ENCODE peak calls at places on chromosomes 5 and 9, in seven cellular contexts. E, A, S, H, K, W and X are unnamed samples.

GRCh38 chr5:176737746-176738699 is 72.3 kb upstream of the UNC5A start:
- DNase-seq in E (no peak), A (no peak), S (peak), H (peak), K (peak), W (peak), X (peak)

GRCh38 chr9:20693068-20693467 is 9.0 kb downstream of the FOCAD start:
- DNase-seq in E (no peak), A (no peak), S (no peak), H (no peak), K (no peak), W (peak), X (no peak)

GRCh38 chr9:127128341-127129072 is 6.1 kb upstream of the ANGPTL2 start:
- DNase-seq in E (no peak), A (peak), S (peak), H (no peak), K (peak), W (peak), X (no peak)

GRCh38 chr9:98899399-98900056 is 44.2 kb upstream of the COL15A1 start:
- DNase-seq in E (peak), A (no peak), S (no peak), H (no peak), K (no peak), W (no peak), X (no peak)

GRCh38 chr5:15263406-15263805 is 236.6 kb upstream of the FBXL7 start:
- DNase-seq in E (no peak), A (no peak), S (no peak), H (no peak), K (no peak), W (no peak), X (no peak)

GRCh38 chr9:89629096-89629976 is 24.5 kb downstream of the GADD45G start:
- DNase-seq in E (no peak), A (no peak), S (no peak), H (no peak), K (no peak), W (no peak), X (no peak)

GRCh38 chr5:157563373-157564148 is 12.0 kb downstream of the ADAM19 start:
- DNase-seq in E (no peak), A (peak), S (no peak), H (peak), K (peak), W (no peak), X (no peak)

GRCh38 chr5:152542741-152543140 is 137.7 kb upstream of the NMUR2 start:
- DNase-seq in E (no peak), A (no peak), S (no peak), H (peak), K (no peak), W (no peak), X (no peak)

GRCh38 chr9:27019589-27019988 is 14.1 kb upstream of the LRRC19 start:
- DNase-seq in E (peak), A (no peak), S (no peak), H (no peak), K (no peak), W (no peak), X (no peak)

GRCh38 chr5:102933300-102933699 is 178.2 kb downstream of the PAM start:
- DNase-seq in E (no peak), A (no peak), S (no peak), H (no peak), K (no peak), W (no peak), X (no peak)

GRCh38 chr9:15416880-15417279 is 5.8 kb upstream of the SNAPC3 start:
- DNase-seq in E (peak), A (no peak), S (peak), H (peak), K (no peak), W (peak), X (no peak)

GRCh38 chr5:54317511-54318260 is 7.3 kb upstream of the ARL15 start:
- DNase-seq in E (no peak), A (no peak), S (no peak), H (no peak), K (no peak), W (no peak), X (no peak)

GRCh38 chr5:32030686-32031478 is 143.2 kb downstream of the GOLPH3 start:
- DNase-seq in E (no peak), A (no peak), S (no peak), H (no peak), K (no peak), W (no peak), X (no peak)

GRCh38 chr5:149775785-149776184 is 45.7 kb downstream of the PPARGC1B start:
- DNase-seq in E (no peak), A (no peak), S (no peak), H (no peak), K (no peak), W (no peak), X (no peak)
- TF ChIP-seq CTCF in E (peak), A (peak), S (no peak), H (peak), K (no peak), W (peak), X (peak)

GRCh38 chr9:6552033-6552737 is 93.3 kb downstream of the GLDC start:
- DNase-seq in E (peak), A (no peak), S (no peak), H (no peak), K (no peak), W (no peak), X (no peak)
- TF ChIP-seq CTCF in E (peak), A (no peak), S (no peak), H (peak), K (no peak), W (no peak), X (no peak)

DNA sequence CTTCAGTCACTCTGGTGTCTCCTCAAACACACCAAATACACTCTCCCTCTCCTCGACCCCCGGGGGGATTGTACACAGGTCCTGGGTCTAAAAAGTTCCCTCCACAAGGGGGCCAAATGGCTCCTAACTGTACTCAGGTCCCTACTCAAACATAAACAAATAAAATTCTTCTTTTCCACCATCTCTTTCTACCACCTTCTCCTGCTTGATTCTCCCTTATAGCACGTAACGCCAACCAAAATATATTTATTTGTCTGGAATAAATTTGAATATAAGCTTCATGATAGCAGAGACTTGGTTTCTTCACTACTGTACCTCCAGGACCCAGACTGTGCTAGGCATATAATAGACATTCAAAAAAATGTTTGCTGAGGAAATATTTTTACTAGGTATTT is 21.4 kb downstream of the ZNF608 start:
- DNase-seq in E (no peak), A (no peak), S (no peak), H (peak), K (no peak), W (no peak), X (no peak)
- TF ChIP-seq CTCF in E (no peak), A (no peak), S (no peak), H (peak), K (no peak), W (no peak), X (peak)

DNA sequence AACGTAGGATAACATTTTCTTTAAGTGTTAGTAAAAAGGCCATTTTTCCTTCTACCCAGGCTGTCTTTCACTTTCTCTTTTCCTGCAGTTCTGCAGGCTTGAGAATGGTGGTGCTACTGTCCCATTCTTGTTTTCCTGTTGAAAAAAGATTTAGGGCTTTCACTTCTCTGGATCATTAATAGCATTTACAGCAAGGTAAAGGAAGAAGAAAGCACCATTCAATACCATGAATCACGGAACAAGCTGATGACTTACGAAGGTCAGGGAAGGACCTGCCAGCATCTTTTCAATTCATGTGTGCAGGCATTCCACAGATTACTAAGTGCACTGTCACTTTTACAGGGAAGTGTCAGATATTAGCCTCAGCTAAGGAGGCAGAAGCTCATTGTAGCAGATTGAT is 292.8 kb downstream of the YTHDC2 start:
- DNase-seq in E (no peak), A (no peak), S (no peak), H (peak), K (no peak), W (no peak), X (no peak)
- TF ChIP-seq CTCF in E (peak), A (peak), S (no peak), H (peak), K (no peak), W (peak), X (peak)

GRCh38 chr9:111352545-111352944 is 22.5 kb upstream of the OR2K2 start:
- DNase-seq in E (no peak), A (no peak), S (no peak), H (no peak), K (no peak), W (no peak), X (no peak)

GRCh38 chr9:111349766-111350165 is 19.7 kb upstream of the OR2K2 start:
- DNase-seq in E (no peak), A (no peak), S (no peak), H (no peak), K (no peak), W (no peak), X (no peak)

GRCh38 chr9:111350556-111350955 is 20.5 kb upstream of the OR2K2 start:
- DNase-seq in E (no peak), A (no peak), S (no peak), H (no peak), K (no peak), W (no peak), X (no peak)

GRCh38 chr9:111348821-111349271 is 18.8 kb upstream of the OR2K2 start:
- DNase-seq in E (no peak), A (no peak), S (peak), H (no peak), K (no peak), W (no peak), X (no peak)
- TF ChIP-seq CTCF in E (no peak), A (no peak), S (no peak), H (no peak), K (no peak), W (no peak), X (no peak)

DNA sequence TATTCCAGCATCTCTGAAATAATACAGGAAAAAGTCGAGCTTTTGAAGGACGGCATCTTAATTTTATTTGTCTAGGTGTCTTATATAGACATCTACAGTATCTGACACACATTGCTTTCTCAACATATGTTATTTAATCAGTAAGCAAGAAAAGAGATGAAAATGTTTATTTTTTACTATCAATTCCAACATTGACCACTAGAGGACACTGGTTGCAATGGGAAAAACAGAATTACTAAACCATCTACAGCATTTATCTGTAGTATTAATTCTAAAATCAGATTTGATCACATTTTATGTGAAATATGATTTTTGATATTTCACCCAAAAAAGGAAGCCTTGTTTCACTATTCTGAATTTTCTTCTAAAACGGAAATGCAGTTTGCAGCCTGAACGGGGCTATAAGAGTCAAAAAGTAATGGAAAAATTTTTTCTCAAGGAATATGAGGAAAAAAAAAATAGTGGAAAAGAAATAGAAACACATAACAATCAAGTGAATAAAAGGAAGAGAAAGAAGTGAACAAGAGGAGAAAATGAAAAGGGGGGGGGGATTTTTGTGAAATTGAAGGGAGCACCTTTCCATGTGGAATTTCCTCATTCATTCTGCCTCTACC is 98.6 kb downstream of the OSTF1 start:
- DNase-seq in E (no peak), A (no peak), S (no peak), H (no peak), K (no peak), W (no peak), X (no peak)
- TF ChIP-seq CTCF in E (peak), A (peak), S (peak), H (peak), K (peak), W (peak), X (peak)

DNA sequence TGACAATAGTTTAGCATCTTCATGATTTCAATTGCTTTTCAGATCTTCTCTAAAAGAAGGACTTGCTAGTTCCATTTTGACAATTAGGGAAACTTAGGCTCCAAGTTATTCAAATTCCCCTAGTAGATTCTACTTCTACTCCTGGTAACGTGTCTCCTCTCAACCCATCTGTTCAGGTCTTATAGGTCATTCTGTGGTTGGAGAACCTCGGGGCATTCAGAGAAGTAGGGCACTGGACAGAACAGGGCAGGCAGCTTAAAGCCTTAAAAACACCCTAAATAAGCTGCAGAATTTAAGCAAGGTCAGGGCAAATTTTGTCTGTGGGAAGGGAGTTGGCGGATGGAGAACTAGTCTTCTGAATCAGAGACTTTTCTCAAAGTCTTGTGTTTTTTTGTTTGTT is 132.4 kb downstream of the TMEM174 start:
- DNase-seq in E (no peak), A (no peak), S (no peak), H (no peak), K (no peak), W (no peak), X (no peak)
- TF ChIP-seq CTCF in E (no peak), A (no peak), S (no peak), H (no peak), K (no peak), W (no peak), X (no peak)